ENCODE peak calls at places on chromosomes 7 and 10, in four cellular contexts. V is right atrium auricular region, B is ovary, T is heart right ventricle. K is an unnamed sample.
A peak's percentile ranks its signal among the peaks of the same experiment; 100 is the strongest.

GRCh38 chr7:28474267-28474618 is 61.9 kb downstream of the CREB5 start:
- DNase-seq in V (no peak), B (peak; percentile 36), T (no peak), K (no peak)

GRCh38 chr10:112912441-112912911 is 37.6 kb upstream of the TCF7L2 start:
- DNase-seq in V (no peak), B (no peak), T (no peak), K (no peak)

GRCh38 chr10:69014171-69014570 is 25.6 kb downstream of the KIFBP start:
- DNase-seq in V (no peak), B (no peak), T (no peak), K (no peak)

GRCh38 chr7:123633553-123633952 is 22.1 kb upstream of the LMOD2 start:
- DNase-seq in V (no peak), B (no peak), T (no peak), K (no peak)

GRCh38 chr7:69732203-69732602 is 133.9 kb downstream of the AUTS2 start:
- DNase-seq in V (no peak), B (no peak), T (no peak), K (no peak)

GRCh38 chr10:126090911-126091728 is 194.8 kb downstream of the FANK1 start:
- DNase-seq in V (no peak), B (no peak), T (no peak), K (peak; percentile 64)

GRCh38 chr10:118307237-118307636 is 34.9 kb downstream of the FAM204A start:
- DNase-seq in V (no peak), B (no peak), T (no peak), K (no peak)

GRCh38 chr10:59880976-59881510 is 25.3 kb downstream of the CCDC6 start:
- DNase-seq in V (no peak), B (no peak), T (no peak), K (no peak)

GRCh38 chr10:17644485-17644964 is 574 bp downstream of the STAM start:
- DNase-seq in V (no peak), B (no peak), T (no peak), K (no peak)

GRCh38 chr10:133388973-133389818 is 4.8 kb upstream of the MTG1 start:
- DNase-seq in V (no peak), B (no peak), T (no peak), K (peak; percentile 13)

GRCh38 chr7:158431941-158432347 is 155.7 kb downstream of the PTPRN2 start:
- DNase-seq in V (peak; percentile 72), B (peak; percentile 50), T (peak; percentile 16), K (peak; percentile 51)

GRCh38 chr7:97971120-97971989 is 18.6 kb downstream of the OCM2 start:
- DNase-seq in V (no peak), B (no peak), T (peak; percentile 5), K (no peak)

GRCh38 chr7:87345962-87346371 is 503 bp downstream of the CROT start:
- DNase-seq in V (no peak), B (no peak), T (no peak), K (no peak)

GRCh38 chr7:135704074-135704473 is 23.9 kb downstream of the SLC13A4 start:
- DNase-seq in V (no peak), B (no peak), T (no peak), K (no peak)

GRCh38 chr10:110410329-110411046 is 87.2 kb upstream of the DUSP5 start:
- DNase-seq in V (no peak), B (no peak), T (no peak), K (no peak)

GRCh38 chr7:123410273-123410928 is 124.0 kb downstream of the IQUB start:
- DNase-seq in V (no peak), B (peak; percentile 52), T (peak; percentile 48), K (peak; percentile 28)

GRCh38 chr7:25852249-25852994 is 299.6 kb upstream of the NFE2L3 start:
- DNase-seq in V (no peak), B (peak; percentile 57), T (no peak), K (peak; percentile 25)

GRCh38 chr10:119203006-119203405 is 4.4 kb upstream of the GRK5 start:
- DNase-seq in V (no peak), B (no peak), T (no peak), K (no peak)

DNA sequence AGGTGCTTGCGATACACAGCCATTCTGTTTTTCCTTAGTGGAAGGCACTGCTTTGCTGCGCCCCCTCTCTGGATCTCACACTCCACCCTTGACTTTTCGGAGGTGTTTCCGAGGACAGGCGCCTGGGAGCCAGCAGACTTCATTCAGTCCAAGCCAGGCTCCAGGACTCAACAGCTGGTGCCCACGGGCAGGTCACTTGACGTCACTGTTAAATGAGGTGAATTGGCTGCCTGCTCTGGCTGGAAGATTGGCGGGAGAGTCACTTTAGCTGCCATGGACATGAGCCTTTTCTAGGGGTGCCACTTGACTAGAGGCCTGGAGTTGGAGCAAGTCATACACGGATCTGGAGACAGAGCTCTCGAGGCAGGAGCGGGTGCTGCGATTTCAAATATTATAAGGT is 3.2 kb downstream of the HTRA1 start:
- DNase-seq in V (no peak), B (no peak), T (no peak), K (no peak)
- H3K4me3 ChIP-seq in V (no peak overlapping the region), B (no peak overlapping the region), T (no peak overlapping the region), K (no peak overlapping the region)

GRCh38 chr10:6055929-6056328 is 6.2 kb downstream of the IL2RA start:
- DNase-seq in V (no peak), B (no peak), T (no peak), K (no peak)
- H3K4me1 ChIP-seq in V (peaks cover 34% of the 10 kb centered on the region), B (no peaks in the 10 kb centered on the region), T (no peaks in the 10 kb centered on the region), K (peaks cover 12% of the 10 kb centered on the region)

DNA sequence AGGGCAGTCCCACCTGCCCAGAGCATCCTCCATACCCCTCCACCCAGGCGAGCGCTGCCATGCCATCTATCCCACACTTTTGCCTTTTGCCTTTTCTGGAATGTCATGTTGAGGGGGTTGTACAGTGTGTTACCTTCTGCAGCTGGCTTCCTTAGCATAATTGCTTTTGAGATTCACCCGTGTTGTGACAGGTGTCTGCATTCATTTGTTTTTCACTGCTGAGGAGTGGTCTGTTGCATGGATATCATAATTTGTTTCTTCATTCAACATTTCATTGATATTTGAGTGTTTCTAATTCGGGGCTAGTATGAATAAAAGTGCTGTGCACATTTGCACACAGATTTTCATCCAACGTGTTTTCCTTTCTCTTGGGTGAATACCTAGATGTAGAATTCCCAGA is 353.9 kb downstream of the PAXIP1 start:
- DNase-seq in V (no peak), B (no peak), T (no peak), K (no peak)
- H3K4me3 ChIP-seq in V (no peak overlapping the region), B (no peak overlapping the region), T (no peak overlapping the region), K (no peak overlapping the region)

DNA sequence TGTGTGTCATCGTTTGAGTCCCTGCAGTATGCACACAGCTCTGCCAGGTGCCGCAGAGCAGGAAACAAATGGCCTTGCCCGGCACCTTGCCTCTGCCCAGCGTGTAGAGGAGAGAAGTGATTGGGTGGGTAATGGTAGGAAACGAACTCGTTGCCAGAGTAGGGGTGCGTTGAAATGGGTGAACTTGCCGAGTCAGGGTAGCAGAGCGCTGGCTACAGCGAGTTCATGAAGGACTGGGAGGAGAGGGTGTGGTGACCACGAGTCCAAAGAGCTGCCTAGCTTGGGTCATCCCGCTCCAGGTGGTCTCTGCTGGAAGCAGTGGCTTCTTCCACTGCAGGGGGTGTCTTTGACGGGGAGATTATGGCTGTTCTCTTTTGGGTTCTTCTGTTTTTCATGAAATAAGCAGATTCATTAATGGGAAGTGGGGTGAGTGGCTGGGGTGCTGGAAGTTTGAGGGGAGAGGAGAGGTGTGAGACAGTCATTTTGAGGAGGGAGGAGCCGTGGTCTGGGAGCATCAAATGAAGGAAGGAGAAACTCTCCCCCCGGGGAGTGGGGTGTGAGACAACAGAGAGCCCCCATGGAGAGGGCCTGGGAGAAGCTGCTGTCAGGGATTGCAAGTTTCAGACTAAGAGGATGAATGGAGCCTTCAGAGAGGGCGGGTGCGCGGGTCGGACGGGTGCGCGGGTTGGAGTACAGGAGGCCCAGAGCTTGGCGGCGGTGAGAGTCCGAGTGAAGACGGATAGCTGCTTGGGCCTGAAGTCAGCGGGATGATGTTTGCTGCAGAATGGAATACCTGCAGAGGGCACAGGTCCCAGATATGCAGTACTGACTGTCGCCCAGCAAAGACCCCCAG is 26.2 kb downstream of the PPP2R2D start:
- DNase-seq in V (no peak), B (no peak), T (no peak), K (no peak)
- H3K4me1 ChIP-seq in V (peaks cover 60% of the 10 kb centered on the region), B (peaks cover 22% of the 10 kb centered on the region), T (no peaks in the 10 kb centered on the region), K (peaks cover 8% of the 10 kb centered on the region)

DNA sequence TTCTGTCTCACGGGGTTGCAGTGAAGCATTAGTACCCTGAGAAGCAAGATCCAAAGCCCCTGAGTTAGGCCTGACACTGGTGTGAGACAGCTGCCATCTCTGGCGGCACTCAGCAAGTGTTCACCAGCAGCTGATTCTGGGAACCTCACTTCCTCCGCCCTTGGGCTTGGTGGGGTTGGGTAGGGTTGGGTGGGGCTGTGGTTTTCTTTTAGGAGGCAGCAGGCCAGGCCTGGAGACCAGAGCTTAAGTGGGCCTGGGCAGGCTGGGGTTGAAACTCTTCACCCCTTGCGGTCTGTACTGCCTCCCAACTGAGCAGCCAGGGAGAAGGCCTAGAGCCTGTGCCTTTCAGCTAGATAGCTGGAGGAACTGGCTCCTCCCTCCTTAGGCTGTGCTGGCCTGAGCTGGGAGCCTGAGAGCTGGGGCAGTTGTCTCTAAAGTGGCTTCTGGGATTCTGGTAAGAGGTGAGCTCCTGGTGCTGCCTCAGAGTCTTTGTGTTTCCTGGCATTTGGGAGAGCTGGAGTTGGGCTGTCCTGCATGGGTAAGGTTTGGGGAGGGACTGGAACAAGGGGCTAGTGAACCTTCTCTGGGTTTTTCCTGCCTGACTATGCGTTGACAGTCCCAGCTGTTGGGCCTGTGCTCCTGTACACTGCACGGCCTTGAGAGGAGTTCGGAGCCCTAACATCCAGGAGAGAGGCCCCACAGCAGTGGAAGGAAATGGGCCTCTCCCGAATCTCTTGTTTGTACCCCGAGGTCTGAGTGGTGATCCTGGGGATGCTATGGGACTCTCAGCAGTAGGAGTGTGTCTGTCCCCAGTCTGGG is 5.1 kb downstream of the TSPAN14 start:
- DNase-seq in V (peak; percentile 85), B (peak; percentile 47), T (peak; percentile 53), K (peak; percentile 52)
- H3K4me3 ChIP-seq in V (peak overlapping the region; percentile 6), B (no peak overlapping the region), T (no peak overlapping the region), K (peak overlapping the region; percentile 31)

GRCh38 chr7:2638224-2638991 is 6.6 kb downstream of the TTYH3 start:
- DNase-seq in V (no peak), B (no peak), T (peak; percentile 49), K (peak; percentile 87)
- H3K4me1 ChIP-seq in V (peaks cover 91% of the 10 kb centered on the region), B (peaks cover 38% of the 10 kb centered on the region), T (peaks cover 32% of the 10 kb centered on the region), K (peaks cover 87% of the 10 kb centered on the region)

DNA sequence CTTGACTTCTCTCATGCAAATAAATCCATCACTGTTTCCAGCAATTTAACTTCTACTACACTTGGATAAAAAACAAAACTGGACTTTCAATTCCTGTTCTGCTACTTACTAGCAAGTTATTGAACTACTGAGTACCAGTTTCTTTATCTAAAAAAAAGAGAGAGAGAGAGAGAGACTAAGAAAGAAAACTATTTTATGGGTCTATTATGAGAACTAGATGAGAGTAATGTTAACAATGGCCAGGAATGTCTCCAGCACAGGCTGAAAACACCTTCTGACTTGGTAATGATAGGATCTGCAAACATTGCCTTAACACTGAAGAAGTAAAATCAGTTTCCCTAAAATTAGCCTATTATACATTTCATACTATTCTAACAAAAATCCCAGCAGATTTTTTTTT is 5.2 kb downstream of the TSPAN12 start:
- DNase-seq in V (no peak), B (no peak), T (no peak), K (no peak)
- H3K4me3 ChIP-seq in V (no peak overlapping the region), B (no peak overlapping the region), T (no peak overlapping the region), K (no peak overlapping the region)